ENCODE peak calls at places on chromosomes 13 and 19, in seven cellular contexts. One of them, this sample, is unnamed.

GRCh38 chr13:95044452-95045205 is 256.6 kb downstream of the ABCC4 start:
- DNase-seq in brain microvascular endothelial cell: no peak
- DNase-seq in Peyer's patch: no peak
- DNase-seq in heart left ventricle: no peak
- DNase-seq in psoas muscle: no peak
- DNase-seq in CD8-positive, alpha-beta T cell: no peak
- DNase-seq in H1: no peak
- DNase-seq in this sample: no peak

GRCh38 chr19:45637890-45638667 is 1.1 kb downstream of the EML2 start:
- DNase-seq in brain microvascular endothelial cell: peak
- DNase-seq in Peyer's patch: no peak
- DNase-seq in heart left ventricle: no peak
- DNase-seq in psoas muscle: no peak
- DNase-seq in CD8-positive, alpha-beta T cell: no peak
- DNase-seq in H1: no peak
- DNase-seq in this sample: no peak

GRCh38 chr13:23671902-23672301 is 101.7 kb downstream of the TNFRSF19 start:
- DNase-seq in brain microvascular endothelial cell: peak
- DNase-seq in Peyer's patch: no peak
- DNase-seq in heart left ventricle: no peak
- DNase-seq in psoas muscle: no peak
- DNase-seq in CD8-positive, alpha-beta T cell: no peak
- DNase-seq in H1: no peak
- DNase-seq in this sample: no peak

GRCh38 chr19:32977269-32977668 is 5.2 kb downstream of the FAAP24 start:
- DNase-seq in brain microvascular endothelial cell: no peak
- DNase-seq in Peyer's patch: no peak
- DNase-seq in heart left ventricle: no peak
- DNase-seq in psoas muscle: no peak
- DNase-seq in CD8-positive, alpha-beta T cell: no peak
- DNase-seq in H1: no peak
- DNase-seq in this sample: no peak

GRCh38 chr13:113839536-113840204 is 24.2 kb downstream of the GAS6 start:
- DNase-seq in brain microvascular endothelial cell: no peak
- DNase-seq in Peyer's patch: peak
- DNase-seq in heart left ventricle: no peak
- DNase-seq in psoas muscle: peak
- DNase-seq in CD8-positive, alpha-beta T cell: no peak
- DNase-seq in H1: no peak
- DNase-seq in this sample: no peak

GRCh38 chr19:11378319-11379189 is 4.1 kb downstream of the SWSAP1 start:
- DNase-seq in brain microvascular endothelial cell: peak
- DNase-seq in Peyer's patch: no peak
- DNase-seq in heart left ventricle: no peak
- DNase-seq in psoas muscle: no peak
- DNase-seq in CD8-positive, alpha-beta T cell: no peak
- DNase-seq in H1: no peak
- DNase-seq in this sample: no peak

GRCh38 chr13:65892859-65893258 is 1337.3 kb downstream of the PCDH9 start:
- DNase-seq in brain microvascular endothelial cell: no peak
- DNase-seq in Peyer's patch: no peak
- DNase-seq in heart left ventricle: no peak
- DNase-seq in psoas muscle: no peak
- DNase-seq in CD8-positive, alpha-beta T cell: no peak
- DNase-seq in H1: no peak
- DNase-seq in this sample: no peak

GRCh38 chr19:367561-367960 is 23.0 kb upstream of the MIER2 start:
- DNase-seq in brain microvascular endothelial cell: no peak
- DNase-seq in Peyer's patch: peak
- DNase-seq in heart left ventricle: no peak
- DNase-seq in psoas muscle: no peak
- DNase-seq in CD8-positive, alpha-beta T cell: no peak
- DNase-seq in H1: no peak
- DNase-seq in this sample: no peak

GRCh38 chr19:32227561-32228165 is 117.7 kb upstream of the ZNF507 start:
- DNase-seq in brain microvascular endothelial cell: no peak
- DNase-seq in Peyer's patch: no peak
- DNase-seq in heart left ventricle: no peak
- DNase-seq in psoas muscle: no peak
- DNase-seq in CD8-positive, alpha-beta T cell: no peak
- DNase-seq in H1: no peak
- DNase-seq in this sample: no peak

GRCh38 chr19:10173527-10173926 is 21.2 kb downstream of the DNMT1 start:
- DNase-seq in brain microvascular endothelial cell: peak
- DNase-seq in Peyer's patch: no peak
- DNase-seq in heart left ventricle: no peak
- DNase-seq in psoas muscle: no peak
- DNase-seq in CD8-positive, alpha-beta T cell: no peak
- DNase-seq in H1: no peak
- DNase-seq in this sample: no peak

GRCh38 chr19:2578391-2578826 is 102.5 kb downstream of the GADD45B start:
- DNase-seq in brain microvascular endothelial cell: peak
- DNase-seq in Peyer's patch: peak
- DNase-seq in heart left ventricle: no peak
- DNase-seq in psoas muscle: peak
- DNase-seq in CD8-positive, alpha-beta T cell: no peak
- DNase-seq in H1: no peak
- DNase-seq in this sample: no peak

DNA sequence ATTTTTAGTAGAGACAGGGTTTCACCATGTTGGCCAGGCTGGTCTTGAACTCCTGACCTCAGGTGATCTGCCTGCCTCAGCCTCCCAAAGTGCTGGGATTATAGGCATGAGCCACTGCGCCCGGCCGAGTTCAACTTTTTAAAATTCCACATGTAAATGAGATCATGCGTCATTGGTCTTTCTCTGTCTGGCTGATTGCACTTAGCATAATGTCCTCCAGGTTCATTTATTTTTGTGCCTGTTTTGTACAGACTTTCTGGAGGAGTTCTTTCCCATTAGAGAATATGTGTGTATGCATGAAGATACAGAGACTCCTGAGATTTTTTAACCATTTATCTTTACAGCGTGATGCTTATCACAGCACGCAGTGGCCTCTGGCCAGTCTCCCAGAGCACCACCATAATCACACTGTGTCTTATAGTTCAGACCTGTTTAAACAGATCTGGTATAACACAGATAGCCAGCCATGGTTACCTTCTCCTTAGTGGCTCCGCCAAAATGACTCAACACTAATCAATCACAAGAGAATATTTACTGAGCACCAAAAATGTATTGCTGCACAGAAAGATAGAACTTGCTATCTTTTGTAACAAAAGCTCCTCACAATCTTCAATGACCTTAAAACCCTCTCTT is 11.4 kb upstream of the STARD13 start:
- DNase-seq in brain microvascular endothelial cell: no peak
- DNase-seq in Peyer's patch: no peak
- DNase-seq in heart left ventricle: no peak
- DNase-seq in psoas muscle: no peak
- DNase-seq in CD8-positive, alpha-beta T cell: no peak
- DNase-seq in H1: no peak
- DNase-seq in this sample: no peak
- H3K27ac ChIP-seq in brain microvascular endothelial cell: no peak
- H3K27ac ChIP-seq in Peyer's patch: no peak
- H3K27ac ChIP-seq in heart left ventricle: no peak
- H3K27ac ChIP-seq in psoas muscle: no peak
- H3K27ac ChIP-seq in CD8-positive, alpha-beta T cell: no peak
- H3K27ac ChIP-seq in H1: no peak
- H3K27ac ChIP-seq in this sample: no peak

GRCh38 chr13:105441406-105441805 is 1094.1 kb downstream of the EFNB2 start:
- DNase-seq in brain microvascular endothelial cell: no peak
- DNase-seq in Peyer's patch: no peak
- DNase-seq in heart left ventricle: no peak
- DNase-seq in psoas muscle: no peak
- DNase-seq in CD8-positive, alpha-beta T cell: no peak
- DNase-seq in H1: no peak
- DNase-seq in this sample: no peak
- H3K27ac ChIP-seq in brain microvascular endothelial cell: peak
- H3K27ac ChIP-seq in Peyer's patch: no peak
- H3K27ac ChIP-seq in heart left ventricle: peak
- H3K27ac ChIP-seq in psoas muscle: no peak
- H3K27ac ChIP-seq in CD8-positive, alpha-beta T cell: no peak
- H3K27ac ChIP-seq in H1: no peak
- H3K27ac ChIP-seq in this sample: no peak

DNA sequence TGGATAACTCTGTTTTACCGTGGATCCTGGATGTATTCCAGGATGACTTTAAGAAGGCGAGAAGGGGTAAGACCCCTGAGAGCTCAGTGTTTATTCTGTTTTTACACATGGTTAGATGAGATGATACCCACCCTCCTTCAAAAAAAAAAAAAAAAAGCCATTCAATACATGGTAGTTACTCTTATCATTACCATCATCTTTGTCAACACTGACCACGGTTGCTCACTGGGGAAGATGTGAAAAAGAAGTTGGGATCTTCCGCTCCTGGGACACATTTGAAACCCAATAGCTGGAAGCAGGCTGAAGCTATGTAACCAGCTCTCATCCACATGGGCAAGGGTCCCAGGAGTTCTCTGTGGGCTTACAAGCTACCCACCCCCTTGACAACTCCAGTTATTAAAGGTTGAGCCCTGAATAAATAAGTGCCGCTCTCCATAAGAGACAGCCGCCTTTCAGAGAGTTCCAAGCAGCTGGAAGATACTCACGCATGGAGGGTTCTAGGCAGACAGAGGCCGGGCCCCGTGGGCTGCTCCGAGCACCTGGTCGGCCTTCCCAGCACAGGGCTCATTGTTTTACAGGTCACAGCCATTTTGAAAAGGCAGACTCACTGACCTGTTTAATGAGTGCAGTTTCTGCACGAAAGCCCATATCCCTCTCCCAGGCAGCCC is 22.8 kb downstream of the SERP2 start:
- DNase-seq in brain microvascular endothelial cell: no peak
- DNase-seq in Peyer's patch: no peak
- DNase-seq in heart left ventricle: no peak
- DNase-seq in psoas muscle: no peak
- DNase-seq in CD8-positive, alpha-beta T cell: no peak
- DNase-seq in H1: no peak
- DNase-seq in this sample: no peak
- H3K27ac ChIP-seq in brain microvascular endothelial cell: peak
- H3K27ac ChIP-seq in Peyer's patch: no peak
- H3K27ac ChIP-seq in heart left ventricle: peak
- H3K27ac ChIP-seq in psoas muscle: no peak
- H3K27ac ChIP-seq in CD8-positive, alpha-beta T cell: no peak
- H3K27ac ChIP-seq in H1: no peak
- H3K27ac ChIP-seq in this sample: no peak

GRCh38 chr19:41518141-41518540 is 57.8 kb upstream of the CEACAM21 start:
- DNase-seq in brain microvascular endothelial cell: no peak
- DNase-seq in Peyer's patch: no peak
- DNase-seq in heart left ventricle: no peak
- DNase-seq in psoas muscle: no peak
- DNase-seq in CD8-positive, alpha-beta T cell: no peak
- DNase-seq in H1: no peak
- DNase-seq in this sample: no peak
- H3K27ac ChIP-seq in brain microvascular endothelial cell: no peak
- H3K27ac ChIP-seq in Peyer's patch: no peak
- H3K27ac ChIP-seq in heart left ventricle: no peak
- H3K27ac ChIP-seq in psoas muscle: no peak
- H3K27ac ChIP-seq in CD8-positive, alpha-beta T cell: no peak
- H3K27ac ChIP-seq in H1: no peak
- H3K27ac ChIP-seq in this sample: no peak

GRCh38 chr19:50639121-50640112 is at the start of gene SYT3:
- DNase-seq in brain microvascular endothelial cell: peak
- DNase-seq in Peyer's patch: no peak
- DNase-seq in heart left ventricle: no peak
- DNase-seq in psoas muscle: no peak
- DNase-seq in CD8-positive, alpha-beta T cell: peak
- DNase-seq in H1: no peak
- DNase-seq in this sample: no peak
- H3K27ac ChIP-seq in brain microvascular endothelial cell: no peak
- H3K27ac ChIP-seq in Peyer's patch: no peak
- H3K27ac ChIP-seq in heart left ventricle: no peak
- H3K27ac ChIP-seq in psoas muscle: no peak
- H3K27ac ChIP-seq in CD8-positive, alpha-beta T cell: no peak
- H3K27ac ChIP-seq in H1: no peak
- H3K27ac ChIP-seq in this sample: no peak

DNA sequence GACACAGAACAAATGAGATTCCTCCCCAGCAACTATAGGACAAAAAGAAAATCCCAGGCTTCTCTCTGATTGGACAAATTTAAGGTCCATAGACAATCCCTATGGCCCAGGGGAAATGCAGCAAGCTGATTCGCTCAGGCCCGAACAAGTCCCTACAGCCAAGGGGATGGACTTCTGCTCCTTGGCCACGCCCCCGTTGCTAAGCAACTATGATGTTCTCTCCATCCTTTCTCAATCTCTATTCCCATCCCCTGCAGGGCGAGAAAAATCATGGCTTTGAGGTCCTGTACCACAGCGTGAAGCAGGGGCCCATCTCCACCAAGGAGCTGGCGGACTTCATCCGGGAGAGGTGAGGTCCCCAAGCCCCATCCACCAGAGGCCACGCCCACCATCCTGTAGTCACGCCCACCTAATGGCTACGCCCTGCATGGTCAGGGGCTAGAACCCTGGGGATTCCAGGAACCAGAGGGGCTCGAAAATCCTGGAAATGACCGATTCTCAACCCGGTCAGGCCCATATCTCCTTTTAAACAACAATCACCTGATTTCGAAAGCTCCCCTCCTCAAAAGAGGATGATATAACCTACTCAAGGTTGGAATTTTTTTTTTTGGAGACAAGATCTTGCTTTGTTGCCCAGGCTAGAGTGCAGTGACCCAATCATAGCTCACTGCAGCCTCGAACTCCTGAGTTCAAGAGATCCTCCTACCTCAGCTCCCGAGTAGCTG is 11.4 kb downstream of the FCHO1 start:
- DNase-seq in brain microvascular endothelial cell: peak
- DNase-seq in Peyer's patch: no peak
- DNase-seq in heart left ventricle: no peak
- DNase-seq in psoas muscle: no peak
- DNase-seq in CD8-positive, alpha-beta T cell: no peak
- DNase-seq in H1: no peak
- DNase-seq in this sample: no peak
- H3K27ac ChIP-seq in brain microvascular endothelial cell: no peak
- H3K27ac ChIP-seq in Peyer's patch: no peak
- H3K27ac ChIP-seq in heart left ventricle: no peak
- H3K27ac ChIP-seq in psoas muscle: no peak
- H3K27ac ChIP-seq in CD8-positive, alpha-beta T cell: no peak
- H3K27ac ChIP-seq in H1: no peak
- H3K27ac ChIP-seq in this sample: no peak

GRCh38 chr13:109730832-109731335 is 55.5 kb downstream of the IRS2 start:
- DNase-seq in brain microvascular endothelial cell: no peak
- DNase-seq in Peyer's patch: no peak
- DNase-seq in heart left ventricle: no peak
- DNase-seq in psoas muscle: no peak
- DNase-seq in CD8-positive, alpha-beta T cell: no peak
- DNase-seq in H1: no peak
- DNase-seq in this sample: no peak
- H3K27ac ChIP-seq in brain microvascular endothelial cell: no peak
- H3K27ac ChIP-seq in Peyer's patch: no peak
- H3K27ac ChIP-seq in heart left ventricle: no peak
- H3K27ac ChIP-seq in psoas muscle: no peak
- H3K27ac ChIP-seq in CD8-positive, alpha-beta T cell: no peak
- H3K27ac ChIP-seq in H1: no peak
- H3K27ac ChIP-seq in this sample: no peak